ENCODE peak calls at places on chromosome 5, in six cellular contexts. D is SK-N-SH, L is K562, F is HepG2, H is GM12878, W is H1. P is an unnamed sample.

GRCh38 chr5:78526049-78526525 is 122.5 kb downstream of the LHFPL2 start:
- DNase-seq in W (no peak), H (peak; percentile 48), L (no peak), D (no peak), F (no peak), P (no peak)

GRCh38 chr5:115472601-115473000 is 72.0 kb downstream of the FEM1C start:
- DNase-seq in F (no peak), H (no peak), L (no peak), D (no peak), W (no peak), P (no peak)

GRCh38 chr5:43000198-43000840 is 39.8 kb downstream of the ANXA2R start:
- DNase-seq in W (peak; percentile 76), H (no peak), D (no peak), F (no peak), L (no peak), P (no peak)

GRCh38 chr5:175526691-175527090 is 48.3 kb downstream of the SFXN1 start:
- DNase-seq in H (no peak), D (no peak), L (no peak), F (no peak), W (no peak), P (no peak)

GRCh38 chr5:6358434-6358820 is 19.9 kb downstream of the MED10 start:
- DNase-seq in D (no peak), L (no peak), W (no peak), H (no peak), F (no peak), P (no peak)

GRCh38 chr5:7991125-7991821 is 122.3 kb downstream of the MTRR start:
- DNase-seq in D (peak; percentile 6), F (no peak), L (peak; percentile 62), H (no peak), W (no peak), P (no peak)

GRCh38 chr5:159022178-159022556 is 77.5 kb downstream of the EBF1 start:
- DNase-seq in L (no peak), F (no peak), H (no peak), W (no peak), D (peak; percentile 70), P (no peak)

GRCh38 chr5:148454576-148454975 is 70.8 kb downstream of the FBXO38 start:
- DNase-seq in H (no peak), W (no peak), F (no peak), D (no peak), L (no peak), P (no peak)

GRCh38 chr5:73728493-73729273 is 102.7 kb downstream of the ARHGEF28 start:
- DNase-seq in F (no peak), D (no peak), W (no peak), L (no peak), H (no peak), P (no peak)

GRCh38 chr5:6718161-6718681 is 5.0 kb downstream of the TENT4A start:
- DNase-seq in L (no peak), W (no peak), H (no peak), D (no peak), F (no peak), P (no peak)

GRCh38 chr5:23389543-23390215 is 117.7 kb upstream of the PRDM9 start:
- DNase-seq in L (no peak), F (no peak), H (no peak), D (no peak), W (no peak), P (no peak)

GRCh38 chr5:103513696-103514095 is 48.9 kb downstream of the NUDT12 start:
- DNase-seq in H (no peak), D (peak; percentile 2), L (no peak), F (no peak), W (no peak), P (no peak)

DNA sequence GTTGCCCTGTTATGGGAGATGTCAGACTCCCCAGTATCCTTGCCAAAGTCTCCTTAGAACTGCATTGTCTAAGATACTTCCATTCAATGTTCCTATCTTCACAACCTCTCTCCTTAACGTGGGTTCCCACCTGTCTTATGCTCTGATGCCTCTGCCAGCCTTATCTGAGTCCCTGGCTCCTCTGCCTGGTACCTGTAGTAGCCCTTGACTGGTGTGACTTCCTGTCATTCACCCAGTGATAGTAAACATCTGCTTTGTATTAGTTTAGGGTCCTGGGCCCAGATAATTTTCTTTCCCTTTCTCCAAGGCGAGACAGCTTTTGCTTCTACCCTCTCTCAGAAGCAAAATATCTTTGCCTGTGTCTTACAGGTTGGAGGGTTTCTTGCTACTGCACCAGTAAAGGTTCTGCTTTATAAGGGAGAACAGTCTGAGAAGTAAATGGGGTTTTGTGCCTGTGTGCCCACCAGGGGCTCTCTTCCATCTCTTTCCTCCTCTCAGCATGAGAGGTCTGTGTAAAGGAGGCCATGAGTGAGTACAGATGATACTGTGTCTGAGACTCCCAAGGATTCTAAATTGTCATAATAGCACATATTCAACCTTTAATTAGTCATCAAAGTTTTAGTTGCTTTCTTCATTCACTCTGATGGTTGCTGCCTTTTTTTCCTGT is 220.8 kb downstream of the PRR16 start:
- DNase-seq in D (peak; percentile 41), H (no peak), L (no peak), W (no peak), F (no peak), P (no peak)
- TF ChIP-seq GABPA in D (no peak), H (no peak), L (no peak), W (no peak), F (no peak), P (no peak)

GRCh38 chr5:154461531-154461930 is 15.7 kb downstream of the SAP30L start:
- DNase-seq in H (no peak), L (no peak), W (no peak), D (no peak), F (no peak), P (no peak)
- TF ChIP-seq CTCF in H (peak; percentile 4), L (peak; percentile 46), W (peak; percentile 42), D (peak; percentile 39), F (no peak), P (no peak)

DNA sequence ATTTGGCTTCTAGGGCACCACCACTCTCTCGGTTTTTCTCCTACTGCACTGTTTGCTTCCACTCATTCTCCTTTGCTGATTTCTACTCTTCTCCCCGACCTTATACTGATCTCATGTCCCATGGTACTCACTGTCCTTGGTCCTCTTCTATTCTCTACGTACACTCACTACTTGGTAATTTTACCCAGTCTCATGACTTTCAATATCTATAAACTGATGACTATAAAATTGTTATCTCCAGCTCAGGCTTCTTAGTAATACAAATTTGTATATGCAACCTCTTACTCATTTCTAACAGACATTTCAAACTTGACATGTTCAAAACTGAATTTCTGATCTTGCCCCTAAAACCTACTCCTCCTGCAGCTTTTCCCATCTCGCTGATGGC is 4.1 kb downstream of the RAPGEF6 start:
- DNase-seq in F (no peak), L (no peak), H (no peak), D (no peak), W (no peak), P (no peak)
- H3K27ac ChIP-seq in F (peak overlapping the region; percentile 66), L (peak overlapping the region; percentile 2), H (no peak overlapping the region), D (no peak overlapping the region), W (no peak overlapping the region), P (no peak overlapping the region)

GRCh38 chr5:145244788-145245187 is 590.4 kb downstream of the PRELID2 start:
- DNase-seq in W (no peak), F (no peak), H (no peak), L (no peak), D (no peak), P (no peak)
- TF ChIP-seq GABPA in W (no peak), F (no peak), H (no peak), L (no peak), D (no peak), P (no peak)

GRCh38 chr5:38726279-38726678 is 119.5 kb upstream of the OSMR start:
- DNase-seq in L (no peak), F (no peak), W (no peak), D (peak; percentile 22), H (no peak), P (no peak)

GRCh38 chr5:38723423-38723822 is 122.4 kb upstream of the OSMR start:
- DNase-seq in L (no peak), W (no peak), H (no peak), F (no peak), D (no peak), P (no peak)

GRCh38 chr5:38722918-38723317 is 122.9 kb upstream of the OSMR start:
- DNase-seq in L (no peak), H (no peak), D (no peak), F (no peak), W (no peak), P (no peak)

GRCh38 chr5:38725419-38725865 is 120.4 kb upstream of the OSMR start:
- DNase-seq in L (no peak), H (no peak), D (no peak), F (no peak), W (no peak), P (no peak)

GRCh38 chr5:38724301-38725030 is 121.3 kb upstream of the OSMR start:
- DNase-seq in W (no peak), L (no peak), F (no peak), D (no peak), H (no peak), P (no peak)
- TF ChIP-seq CTCF in W (no peak), L (no peak), F (no peak), D (peak; percentile 9), H (no peak), P (no peak)

GRCh38 chr5:14491015-14491414 is 90.6 kb upstream of the OTULINL start:
- DNase-seq in H (no peak), W (no peak), F (no peak), L (no peak), D (peak; percentile 20), P (no peak)

GRCh38 chr5:14490309-14490711 is 91.3 kb upstream of the OTULINL start:
- DNase-seq in F (no peak), H (no peak), L (no peak), D (peak; percentile 12), W (no peak), P (peak; percentile 93)

GRCh38 chr5:14489643-14490042 is 91.9 kb upstream of the OTULINL start:
- DNase-seq in W (no peak), L (no peak), H (no peak), D (no peak), F (no peak), P (peak; percentile 45)

GRCh38 chr5:14492341-14492964 is 89.1 kb upstream of the OTULINL start:
- DNase-seq in D (no peak), F (no peak), H (no peak), L (no peak), W (no peak), P (no peak)

DNA sequence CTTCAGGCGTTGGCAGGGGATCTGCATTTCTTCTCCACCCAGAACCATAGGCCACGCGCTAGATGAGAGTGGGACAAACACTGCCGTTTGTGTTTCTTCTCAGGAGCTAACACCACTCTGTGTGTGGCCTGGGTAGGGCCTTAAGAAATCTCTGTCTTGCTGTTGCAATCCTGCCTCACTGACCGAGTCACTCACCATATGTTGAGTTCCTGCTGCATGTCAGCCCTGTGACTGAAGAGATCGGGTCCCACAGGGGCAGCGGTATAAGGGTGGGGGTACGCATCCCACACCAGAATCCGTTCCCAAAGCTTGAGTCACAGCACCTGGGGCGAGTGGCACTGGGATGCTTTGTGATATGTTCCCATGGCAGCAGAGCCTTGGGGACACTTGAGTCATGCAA is 90.1 kb upstream of the OTULINL start:
- DNase-seq in H (no peak), L (no peak), W (no peak), F (no peak), D (peak; percentile 21), P (peak; percentile 37)
- H3K27ac ChIP-seq in H (no peak overlapping the region), L (no peak overlapping the region), W (no peak overlapping the region), F (no peak overlapping the region), D (no peak overlapping the region), P (peak overlapping the region; percentile 45)

GRCh38 chr5:111857633-111858032 is 100.6 kb upstream of the NREP start:
- DNase-seq in F (no peak), D (no peak), L (no peak), W (no peak), H (no peak), P (no peak)
- TF ChIP-seq GABPA in F (no peak), D (no peak), L (no peak), W (no peak), H (no peak), P (no peak)

P was measured in HL-60.